ENCODE peak calls at places on chromosomes 11 and 22, in five cellular contexts. One of them, this sample, is unnamed.

GRCh38 chr11:60957188-60957587 is 5.2 kb upstream of the SLC15A3 start:
- DNase-seq in IMR-90: no peak
- DNase-seq in body of pancreas: no peak
- DNase-seq in prostate gland: no peak
- DNase-seq in tibial nerve: no peak
- DNase-seq in this sample: no peak

GRCh38 chr11:130886704-130887103 is 29.6 kb downstream of the SNX19 start:
- DNase-seq in IMR-90: peak; percentile 20
- DNase-seq in body of pancreas: no peak
- DNase-seq in prostate gland: no peak
- DNase-seq in tibial nerve: no peak
- DNase-seq in this sample: no peak

GRCh38 chr22:23285734-23286133 is 105.4 kb downstream of the BCR start:
- DNase-seq in IMR-90: peak; percentile 59
- DNase-seq in body of pancreas: no peak
- DNase-seq in prostate gland: no peak
- DNase-seq in tibial nerve: no peak
- DNase-seq in this sample: no peak

GRCh38 chr22:44438481-44439131 is 59.4 kb downstream of the RTL6 start:
- DNase-seq in IMR-90: no peak
- DNase-seq in body of pancreas: no peak
- DNase-seq in prostate gland: no peak
- DNase-seq in tibial nerve: no peak
- DNase-seq in this sample: no peak

GRCh38 chr11:96088914-96089313 is 165.0 kb upstream of the MTMR2 start:
- DNase-seq in IMR-90: no peak
- DNase-seq in body of pancreas: no peak
- DNase-seq in prostate gland: no peak
- DNase-seq in tibial nerve: no peak
- DNase-seq in this sample: no peak

GRCh38 chr11:619625-620050 is 3.9 kb upstream of the IRF7 start:
- DNase-seq in IMR-90: no peak
- DNase-seq in body of pancreas: no peak
- DNase-seq in prostate gland: no peak
- DNase-seq in tibial nerve: no peak
- DNase-seq in this sample: no peak

GRCh38 chr22:32588063-32588462 is 113.5 kb downstream of the FBXO7 start:
- DNase-seq in IMR-90: no peak
- DNase-seq in body of pancreas: no peak
- DNase-seq in prostate gland: no peak
- DNase-seq in tibial nerve: no peak
- DNase-seq in this sample: no peak

GRCh38 chr22:46833228-46833627 is 70.8 kb downstream of the TBC1D22A start:
- DNase-seq in IMR-90: peak; percentile 25
- DNase-seq in body of pancreas: peak; percentile 74
- DNase-seq in prostate gland: no peak
- DNase-seq in tibial nerve: no peak
- DNase-seq in this sample: no peak

GRCh38 chr22:39016592-39016991 is 2.5 kb downstream of the APOBEC3C start:
- DNase-seq in IMR-90: no peak
- DNase-seq in body of pancreas: no peak
- DNase-seq in prostate gland: no peak
- DNase-seq in tibial nerve: no peak
- DNase-seq in this sample: no peak

GRCh38 chr22:39010946-39011625 is 3.0 kb upstream of the APOBEC3C start:
- DNase-seq in IMR-90: no peak
- DNase-seq in body of pancreas: no peak
- DNase-seq in prostate gland: no peak
- DNase-seq in tibial nerve: no peak
- DNase-seq in this sample: no peak

GRCh38 chr22:39017596-39018365 is 3.1 kb upstream of the APOBEC3D start:
- DNase-seq in IMR-90: no peak
- DNase-seq in body of pancreas: no peak
- DNase-seq in prostate gland: no peak
- DNase-seq in tibial nerve: no peak
- DNase-seq in this sample: no peak

GRCh38 chr22:39012525-39013516 is 1.2 kb upstream of the APOBEC3C start:
- DNase-seq in IMR-90: no peak
- DNase-seq in body of pancreas: no peak
- DNase-seq in prostate gland: no peak
- DNase-seq in tibial nerve: no peak
- DNase-seq in this sample: no peak

GRCh38 chr22:39013923-39014722 is at the start of gene APOBEC3C:
- DNase-seq in IMR-90: peak; percentile 90
- DNase-seq in body of pancreas: peak; percentile 67
- DNase-seq in prostate gland: peak; percentile 85
- DNase-seq in tibial nerve: peak; percentile 71
- DNase-seq in this sample: peak; percentile 73
- TF ChIP-seq POLR2A in IMR-90: peak; percentile 65
- TF ChIP-seq POLR2A in body of pancreas: no peak
- TF ChIP-seq POLR2A in prostate gland: peak; percentile 89
- TF ChIP-seq POLR2A in tibial nerve: peak; percentile 56
- TF ChIP-seq POLR2A in this sample: peak; percentile 39

GRCh38 chr11:121451178-121451981 is 734 bp upstream of the SORL1 start:
- DNase-seq in IMR-90: no peak
- DNase-seq in body of pancreas: peak; percentile 24
- DNase-seq in prostate gland: peak; percentile 69
- DNase-seq in tibial nerve: no peak
- DNase-seq in this sample: no peak

GRCh38 chr11:121455115-121455514 is 2.3 kb upstream of the SORL1-AS1 start:
- DNase-seq in IMR-90: no peak
- DNase-seq in body of pancreas: no peak
- DNase-seq in prostate gland: no peak
- DNase-seq in tibial nerve: no peak
- DNase-seq in this sample: no peak

GRCh38 chr11:121452609-121453150 is at the start of gene SORL1-AS1:
- DNase-seq in IMR-90: peak; percentile 5
- DNase-seq in body of pancreas: peak; percentile 29
- DNase-seq in prostate gland: no peak
- DNase-seq in tibial nerve: no peak
- DNase-seq in this sample: no peak

GRCh38 chr11:121451982-121452608 is at the start of gene SORL1:
- DNase-seq in IMR-90: peak; percentile 55
- DNase-seq in body of pancreas: peak; percentile 74
- DNase-seq in prostate gland: peak; percentile 85
- DNase-seq in tibial nerve: peak; percentile 25
- DNase-seq in this sample: no peak

DNA sequence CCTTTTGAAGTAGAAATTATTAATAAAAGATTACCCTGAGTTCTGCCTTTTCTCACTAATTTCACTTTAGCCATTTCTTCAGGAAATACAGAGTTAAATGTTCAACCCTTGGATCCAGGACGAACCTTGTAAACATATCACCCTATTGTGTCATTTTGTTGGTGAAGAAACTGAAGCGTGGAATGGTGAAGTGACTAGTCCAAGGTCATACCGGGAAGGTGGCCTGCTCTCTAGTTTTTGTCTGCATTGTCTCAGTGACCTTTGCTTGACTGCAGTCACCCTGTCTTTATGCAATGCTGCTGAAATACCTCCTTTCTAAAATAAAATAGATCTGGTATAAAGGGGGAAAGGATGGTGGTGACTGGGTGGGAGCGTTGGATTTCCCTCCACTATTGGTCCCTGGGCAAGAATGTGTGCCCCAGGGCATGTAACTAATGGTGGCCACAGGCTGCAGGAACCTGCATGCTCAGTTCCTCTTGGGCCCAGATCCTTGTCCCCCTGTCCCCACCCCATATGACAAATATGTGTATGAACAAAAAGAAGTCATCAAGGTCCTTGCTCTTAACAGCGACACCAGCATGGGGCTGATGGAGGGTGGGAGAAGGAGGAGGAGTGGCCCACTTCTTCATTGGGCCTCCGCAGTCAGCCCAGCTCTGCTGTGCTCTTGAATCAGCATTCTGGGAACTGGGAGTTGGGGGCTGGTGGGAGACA is 977 bp upstream of the SORL1-AS1 start:
- DNase-seq in IMR-90: no peak
- DNase-seq in body of pancreas: no peak
- DNase-seq in prostate gland: no peak
- DNase-seq in tibial nerve: no peak
- DNase-seq in this sample: no peak
- H3K4me1 ChIP-seq in IMR-90: no peaks in the 10 kb centered on the region
- H3K4me1 ChIP-seq in body of pancreas: peaks cover 5% of the 10 kb centered on the region
- H3K4me1 ChIP-seq in prostate gland: no peaks in the 10 kb centered on the region
- H3K4me1 ChIP-seq in tibial nerve: peaks cover 7% of the 10 kb centered on the region
- H3K4me1 ChIP-seq in this sample: peaks cover 4% of the 10 kb centered on the region

DNA sequence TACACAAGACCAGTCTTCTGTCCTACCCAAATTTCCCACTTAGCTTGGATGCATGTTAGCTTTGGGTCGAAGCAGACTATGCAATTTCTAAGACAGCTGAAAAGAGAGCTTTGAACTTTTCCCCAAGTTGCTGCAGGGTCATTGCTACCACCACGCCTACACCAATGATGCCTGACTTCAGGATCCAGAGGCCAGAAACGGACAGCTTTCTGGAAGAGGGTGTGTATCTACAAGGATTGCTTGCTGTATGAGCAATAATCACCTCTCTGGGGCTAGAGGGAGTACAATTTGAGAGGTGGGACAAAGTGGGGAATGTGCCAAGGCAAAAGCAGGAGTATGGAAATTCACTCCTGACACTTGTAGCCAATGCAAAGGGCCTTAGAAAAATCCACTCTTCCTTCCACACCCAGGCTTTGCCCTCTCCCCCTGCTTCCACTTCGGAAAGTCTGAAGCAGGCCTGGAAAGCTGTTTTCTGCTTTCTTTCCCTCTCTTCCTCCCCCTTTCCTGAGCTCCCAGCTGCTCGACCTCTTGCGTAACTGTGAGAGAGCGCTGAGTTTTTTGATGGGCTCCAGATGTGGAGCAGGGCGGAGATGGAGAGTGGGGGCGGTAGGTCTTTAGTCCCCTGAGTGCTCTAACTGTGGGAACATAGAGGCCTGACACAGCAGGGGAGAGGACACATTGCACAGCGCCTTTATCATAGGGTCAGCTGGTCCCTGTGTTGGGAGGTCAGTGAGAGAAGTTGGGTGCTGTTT is 2.1 kb upstream of the PHLDB1 start:
- DNase-seq in IMR-90: peak; percentile 94
- DNase-seq in body of pancreas: peak; percentile 45
- DNase-seq in prostate gland: no peak
- DNase-seq in tibial nerve: peak; percentile 75
- DNase-seq in this sample: peak; percentile 60
- TF ChIP-seq POLR2A in IMR-90: peak; percentile 75
- TF ChIP-seq POLR2A in body of pancreas: no peak
- TF ChIP-seq POLR2A in prostate gland: no peak
- TF ChIP-seq POLR2A in tibial nerve: no peak
- TF ChIP-seq POLR2A in this sample: peak; percentile 49

GRCh38 chr22:27185903-27186302 is 528.5 kb downstream of the MIAT start:
- DNase-seq in IMR-90: no peak
- DNase-seq in body of pancreas: no peak
- DNase-seq in prostate gland: no peak
- DNase-seq in tibial nerve: no peak
- DNase-seq in this sample: no peak
- H3K4me1 ChIP-seq in IMR-90: no peaks in the 10 kb centered on the region
- H3K4me1 ChIP-seq in body of pancreas: no peaks in the 10 kb centered on the region
- H3K4me1 ChIP-seq in prostate gland: no peaks in the 10 kb centered on the region
- H3K4me1 ChIP-seq in tibial nerve: no peaks in the 10 kb centered on the region
- H3K4me1 ChIP-seq in this sample: no peaks in the 10 kb centered on the region